ENCODE peak calls at places on chromosomes 3 and 15, in seven cellular contexts. One of them, this sample, is unnamed.

GRCh38 chr15:96416218-96416933 is 85.9 kb downstream of the NR2F2 start:
- DNase-seq in stimulated activated CD4-positive, alpha-beta T cell treated with anti-CD3 and anti-CD28 coated beads, Interleukin-12 subunit alpha, Interleukin-12 subunit beta, amount 100 ng/mL, for 24 hours: no peak
- DNase-seq in stomach: peak
- DNase-seq in iris pigment epithelial cell: no peak
- DNase-seq in neural crest cell: no peak
- DNase-seq in activated T-helper 1 cell treated with Interleukin-2 at 50 U/mL for 16 hours: no peak
- DNase-seq in HuH-7: no peak
- DNase-seq in this sample: no peak

GRCh38 chr3:5188419-5189405 is 1.2 kb downstream of the EDEM1 start:
- DNase-seq in stimulated activated CD4-positive, alpha-beta T cell treated with anti-CD3 and anti-CD28 coated beads, Interleukin-12 subunit alpha, Interleukin-12 subunit beta, amount 100 ng/mL, for 24 hours: no peak
- DNase-seq in stomach: peak
- DNase-seq in iris pigment epithelial cell: peak
- DNase-seq in neural crest cell: peak
- DNase-seq in activated T-helper 1 cell treated with Interleukin-2 at 50 U/mL for 16 hours: peak
- DNase-seq in HuH-7: peak
- DNase-seq in this sample: no peak

GRCh38 chr15:44535092-44535491 is 1.9 kb upstream of the EIF3J start:
- DNase-seq in stimulated activated CD4-positive, alpha-beta T cell treated with anti-CD3 and anti-CD28 coated beads, Interleukin-12 subunit alpha, Interleukin-12 subunit beta, amount 100 ng/mL, for 24 hours: no peak
- DNase-seq in stomach: no peak
- DNase-seq in iris pigment epithelial cell: no peak
- DNase-seq in neural crest cell: no peak
- DNase-seq in activated T-helper 1 cell treated with Interleukin-2 at 50 U/mL for 16 hours: no peak
- DNase-seq in HuH-7: no peak
- DNase-seq in this sample: no peak

GRCh38 chr3:127768346-127769008 is 53.8 kb downstream of the MGLL start:
- DNase-seq in stimulated activated CD4-positive, alpha-beta T cell treated with anti-CD3 and anti-CD28 coated beads, Interleukin-12 subunit alpha, Interleukin-12 subunit beta, amount 100 ng/mL, for 24 hours: no peak
- DNase-seq in stomach: no peak
- DNase-seq in iris pigment epithelial cell: peak
- DNase-seq in neural crest cell: no peak
- DNase-seq in activated T-helper 1 cell treated with Interleukin-2 at 50 U/mL for 16 hours: no peak
- DNase-seq in HuH-7: no peak
- DNase-seq in this sample: peak

GRCh38 chr3:137761099-137761562 is 3.0 kb upstream of the SOX14 start:
- DNase-seq in stimulated activated CD4-positive, alpha-beta T cell treated with anti-CD3 and anti-CD28 coated beads, Interleukin-12 subunit alpha, Interleukin-12 subunit beta, amount 100 ng/mL, for 24 hours: no peak
- DNase-seq in stomach: no peak
- DNase-seq in iris pigment epithelial cell: no peak
- DNase-seq in neural crest cell: no peak
- DNase-seq in activated T-helper 1 cell treated with Interleukin-2 at 50 U/mL for 16 hours: no peak
- DNase-seq in HuH-7: no peak
- DNase-seq in this sample: no peak

GRCh38 chr3:25354071-25354470 is 74.0 kb upstream of the RARB start:
- DNase-seq in stimulated activated CD4-positive, alpha-beta T cell treated with anti-CD3 and anti-CD28 coated beads, Interleukin-12 subunit alpha, Interleukin-12 subunit beta, amount 100 ng/mL, for 24 hours: no peak
- DNase-seq in stomach: no peak
- DNase-seq in iris pigment epithelial cell: peak
- DNase-seq in neural crest cell: no peak
- DNase-seq in activated T-helper 1 cell treated with Interleukin-2 at 50 U/mL for 16 hours: no peak
- DNase-seq in HuH-7: no peak
- DNase-seq in this sample: no peak

GRCh38 chr3:49864505-49864904 is 5.2 kb downstream of the CAMKV start:
- DNase-seq in stimulated activated CD4-positive, alpha-beta T cell treated with anti-CD3 and anti-CD28 coated beads, Interleukin-12 subunit alpha, Interleukin-12 subunit beta, amount 100 ng/mL, for 24 hours: no peak
- DNase-seq in stomach: no peak
- DNase-seq in iris pigment epithelial cell: no peak
- DNase-seq in neural crest cell: no peak
- DNase-seq in activated T-helper 1 cell treated with Interleukin-2 at 50 U/mL for 16 hours: no peak
- DNase-seq in HuH-7: no peak
- DNase-seq in this sample: no peak

GRCh38 chr15:51401872-51402517 is 60.5 kb downstream of the GLDN start:
- DNase-seq in stimulated activated CD4-positive, alpha-beta T cell treated with anti-CD3 and anti-CD28 coated beads, Interleukin-12 subunit alpha, Interleukin-12 subunit beta, amount 100 ng/mL, for 24 hours: peak
- DNase-seq in stomach: peak
- DNase-seq in iris pigment epithelial cell: peak
- DNase-seq in neural crest cell: peak
- DNase-seq in activated T-helper 1 cell treated with Interleukin-2 at 50 U/mL for 16 hours: no peak
- DNase-seq in HuH-7: peak
- DNase-seq in this sample: no peak

GRCh38 chr3:70856414-70857162 is 544.1 kb upstream of the MDFIC2 start:
- DNase-seq in stimulated activated CD4-positive, alpha-beta T cell treated with anti-CD3 and anti-CD28 coated beads, Interleukin-12 subunit alpha, Interleukin-12 subunit beta, amount 100 ng/mL, for 24 hours: no peak
- DNase-seq in stomach: no peak
- DNase-seq in iris pigment epithelial cell: peak
- DNase-seq in neural crest cell: no peak
- DNase-seq in activated T-helper 1 cell treated with Interleukin-2 at 50 U/mL for 16 hours: no peak
- DNase-seq in HuH-7: no peak
- DNase-seq in this sample: peak

GRCh38 chr3:175316799-175317198 is 457.7 kb downstream of the NAALADL2 start:
- DNase-seq in stimulated activated CD4-positive, alpha-beta T cell treated with anti-CD3 and anti-CD28 coated beads, Interleukin-12 subunit alpha, Interleukin-12 subunit beta, amount 100 ng/mL, for 24 hours: no peak
- DNase-seq in stomach: no peak
- DNase-seq in iris pigment epithelial cell: no peak
- DNase-seq in neural crest cell: no peak
- DNase-seq in activated T-helper 1 cell treated with Interleukin-2 at 50 U/mL for 16 hours: no peak
- DNase-seq in HuH-7: no peak
- DNase-seq in this sample: no peak

GRCh38 chr15:94323076-94323475 is 91.7 kb downstream of the MCTP2 start:
- DNase-seq in stimulated activated CD4-positive, alpha-beta T cell treated with anti-CD3 and anti-CD28 coated beads, Interleukin-12 subunit alpha, Interleukin-12 subunit beta, amount 100 ng/mL, for 24 hours: no peak
- DNase-seq in stomach: no peak
- DNase-seq in iris pigment epithelial cell: no peak
- DNase-seq in neural crest cell: no peak
- DNase-seq in activated T-helper 1 cell treated with Interleukin-2 at 50 U/mL for 16 hours: no peak
- DNase-seq in HuH-7: no peak
- DNase-seq in this sample: no peak

GRCh38 chr3:128082545-128082944 is 30.3 kb downstream of the SEC61A1 start:
- DNase-seq in stimulated activated CD4-positive, alpha-beta T cell treated with anti-CD3 and anti-CD28 coated beads, Interleukin-12 subunit alpha, Interleukin-12 subunit beta, amount 100 ng/mL, for 24 hours: no peak
- DNase-seq in stomach: no peak
- DNase-seq in iris pigment epithelial cell: no peak
- DNase-seq in neural crest cell: no peak
- DNase-seq in activated T-helper 1 cell treated with Interleukin-2 at 50 U/mL for 16 hours: no peak
- DNase-seq in HuH-7: no peak
- DNase-seq in this sample: peak

GRCh38 chr3:140443073-140443472 is 234.8 kb upstream of the TRIM42 start:
- DNase-seq in stimulated activated CD4-positive, alpha-beta T cell treated with anti-CD3 and anti-CD28 coated beads, Interleukin-12 subunit alpha, Interleukin-12 subunit beta, amount 100 ng/mL, for 24 hours: no peak
- DNase-seq in stomach: no peak
- DNase-seq in iris pigment epithelial cell: no peak
- DNase-seq in neural crest cell: no peak
- DNase-seq in activated T-helper 1 cell treated with Interleukin-2 at 50 U/mL for 16 hours: no peak
- DNase-seq in HuH-7: no peak
- DNase-seq in this sample: no peak

GRCh38 chr3:187210555-187211327 is 13.5 kb downstream of the RTP1 start:
- DNase-seq in stimulated activated CD4-positive, alpha-beta T cell treated with anti-CD3 and anti-CD28 coated beads, Interleukin-12 subunit alpha, Interleukin-12 subunit beta, amount 100 ng/mL, for 24 hours: no peak
- DNase-seq in stomach: no peak
- DNase-seq in iris pigment epithelial cell: no peak
- DNase-seq in neural crest cell: no peak
- DNase-seq in activated T-helper 1 cell treated with Interleukin-2 at 50 U/mL for 16 hours: no peak
- DNase-seq in HuH-7: peak
- DNase-seq in this sample: no peak

GRCh38 chr3:86785381-86785780 is 205.6 kb downstream of the VGLL3 start:
- DNase-seq in stimulated activated CD4-positive, alpha-beta T cell treated with anti-CD3 and anti-CD28 coated beads, Interleukin-12 subunit alpha, Interleukin-12 subunit beta, amount 100 ng/mL, for 24 hours: no peak
- DNase-seq in stomach: no peak
- DNase-seq in iris pigment epithelial cell: peak
- DNase-seq in neural crest cell: no peak
- DNase-seq in activated T-helper 1 cell treated with Interleukin-2 at 50 U/mL for 16 hours: no peak
- DNase-seq in HuH-7: no peak
- DNase-seq in this sample: no peak

GRCh38 chr3:114226313-114226712 is 11.1 kb downstream of the ZNF80 start:
- DNase-seq in stimulated activated CD4-positive, alpha-beta T cell treated with anti-CD3 and anti-CD28 coated beads, Interleukin-12 subunit alpha, Interleukin-12 subunit beta, amount 100 ng/mL, for 24 hours: no peak
- DNase-seq in stomach: no peak
- DNase-seq in iris pigment epithelial cell: no peak
- DNase-seq in neural crest cell: no peak
- DNase-seq in activated T-helper 1 cell treated with Interleukin-2 at 50 U/mL for 16 hours: no peak
- DNase-seq in HuH-7: no peak
- DNase-seq in this sample: no peak

GRCh38 chr3:48897401-48898376 is 993 bp downstream of the SLC25A20 start:
- DNase-seq in stimulated activated CD4-positive, alpha-beta T cell treated with anti-CD3 and anti-CD28 coated beads, Interleukin-12 subunit alpha, Interleukin-12 subunit beta, amount 100 ng/mL, for 24 hours: no peak
- DNase-seq in stomach: no peak
- DNase-seq in iris pigment epithelial cell: no peak
- DNase-seq in neural crest cell: no peak
- DNase-seq in activated T-helper 1 cell treated with Interleukin-2 at 50 U/mL for 16 hours: no peak
- DNase-seq in HuH-7: peak
- DNase-seq in this sample: no peak

GRCh38 chr3:2001306-2002108 is 97.2 kb upstream of the CNTN4 start:
- DNase-seq in stimulated activated CD4-positive, alpha-beta T cell treated with anti-CD3 and anti-CD28 coated beads, Interleukin-12 subunit alpha, Interleukin-12 subunit beta, amount 100 ng/mL, for 24 hours: no peak
- DNase-seq in stomach: no peak
- DNase-seq in iris pigment epithelial cell: no peak
- DNase-seq in neural crest cell: no peak
- DNase-seq in activated T-helper 1 cell treated with Interleukin-2 at 50 U/mL for 16 hours: no peak
- DNase-seq in HuH-7: no peak
- DNase-seq in this sample: no peak

GRCh38 chr15:68342351-68342750 is 64.8 kb downstream of the FEM1B start:
- DNase-seq in stimulated activated CD4-positive, alpha-beta T cell treated with anti-CD3 and anti-CD28 coated beads, Interleukin-12 subunit alpha, Interleukin-12 subunit beta, amount 100 ng/mL, for 24 hours: no peak
- DNase-seq in stomach: no peak
- DNase-seq in iris pigment epithelial cell: no peak
- DNase-seq in neural crest cell: no peak
- DNase-seq in activated T-helper 1 cell treated with Interleukin-2 at 50 U/mL for 16 hours: no peak
- DNase-seq in HuH-7: no peak
- DNase-seq in this sample: no peak

GRCh38 chr3:16181361-16181760 is 6.9 kb downstream of the GALNT15 start:
- DNase-seq in stimulated activated CD4-positive, alpha-beta T cell treated with anti-CD3 and anti-CD28 coated beads, Interleukin-12 subunit alpha, Interleukin-12 subunit beta, amount 100 ng/mL, for 24 hours: no peak
- DNase-seq in stomach: peak
- DNase-seq in iris pigment epithelial cell: peak
- DNase-seq in neural crest cell: no peak
- DNase-seq in activated T-helper 1 cell treated with Interleukin-2 at 50 U/mL for 16 hours: no peak
- DNase-seq in HuH-7: no peak
- DNase-seq in this sample: no peak

GRCh38 chr3:158488670-158489069 is 82.3 kb upstream of the MLF1 start:
- DNase-seq in stimulated activated CD4-positive, alpha-beta T cell treated with anti-CD3 and anti-CD28 coated beads, Interleukin-12 subunit alpha, Interleukin-12 subunit beta, amount 100 ng/mL, for 24 hours: no peak
- DNase-seq in stomach: no peak
- DNase-seq in iris pigment epithelial cell: peak
- DNase-seq in neural crest cell: no peak
- DNase-seq in activated T-helper 1 cell treated with Interleukin-2 at 50 U/mL for 16 hours: no peak
- DNase-seq in HuH-7: no peak
- DNase-seq in this sample: no peak

GRCh38 chr3:39445927-39446326 is 21.6 kb upstream of the MOBP start:
- DNase-seq in stimulated activated CD4-positive, alpha-beta T cell treated with anti-CD3 and anti-CD28 coated beads, Interleukin-12 subunit alpha, Interleukin-12 subunit beta, amount 100 ng/mL, for 24 hours: no peak
- DNase-seq in stomach: no peak
- DNase-seq in iris pigment epithelial cell: no peak
- DNase-seq in neural crest cell: no peak
- DNase-seq in activated T-helper 1 cell treated with Interleukin-2 at 50 U/mL for 16 hours: no peak
- DNase-seq in HuH-7: no peak
- DNase-seq in this sample: no peak

GRCh38 chr3:196643201-196643749 is 3.8 kb downstream of the NRROS start:
- DNase-seq in stimulated activated CD4-positive, alpha-beta T cell treated with anti-CD3 and anti-CD28 coated beads, Interleukin-12 subunit alpha, Interleukin-12 subunit beta, amount 100 ng/mL, for 24 hours: no peak
- DNase-seq in stomach: no peak
- DNase-seq in iris pigment epithelial cell: no peak
- DNase-seq in neural crest cell: no peak
- DNase-seq in activated T-helper 1 cell treated with Interleukin-2 at 50 U/mL for 16 hours: no peak
- DNase-seq in HuH-7: no peak
- DNase-seq in this sample: no peak

GRCh38 chr3:132513057-132513456 is 84.0 kb upstream of the ACKR4 start:
- DNase-seq in stimulated activated CD4-positive, alpha-beta T cell treated with anti-CD3 and anti-CD28 coated beads, Interleukin-12 subunit alpha, Interleukin-12 subunit beta, amount 100 ng/mL, for 24 hours: no peak
- DNase-seq in stomach: no peak
- DNase-seq in iris pigment epithelial cell: no peak
- DNase-seq in neural crest cell: no peak
- DNase-seq in activated T-helper 1 cell treated with Interleukin-2 at 50 U/mL for 16 hours: no peak
- DNase-seq in HuH-7: no peak
- DNase-seq in this sample: no peak

This sample was measured in RCC 7860.